ENCODE peak calls at places on chromosomes 5 and 9, in five cellular contexts. Y is globus pallidus; I is stimulated activated CD4-positive, alpha-beta T cell treated with anti-CD3 and anti-CD28 coated beads, Interleukin-15, amount 100 ng/mL, for 1 hour; T is left ventricle myocardium inferior; J is activated CD4-positive, alpha-beta T cell treated with anti-CD3 and anti-CD28 coated beads for 24 hours. L is an unnamed sample.

GRCh38 chr5:33579789-33580188 is 139.0 kb downstream of the TARS1 start:
- DNase-seq in Y (no peak), I (no peak), T (no peak), J (no peak), L (no peak)

GRCh38 chr9:96279927-96280326 is 22.0 kb downstream of the HSD17B3 start:
- DNase-seq in Y (no peak), I (no peak), T (no peak), J (no peak), L (peak)

GRCh38 chr5:146499680-146500079 is 16.3 kb downstream of the GPR151 start:
- DNase-seq in Y (no peak), I (no peak), T (no peak), J (no peak), L (no peak)

GRCh38 chr5:35683466-35683865 is 65.8 kb downstream of the SPEF2 start:
- DNase-seq in Y (no peak), I (no peak), T (no peak), J (no peak), L (no peak)

GRCh38 chr9:38384990-38385848 is 7.3 kb upstream of the ALDH1B1 start:
- DNase-seq in Y (no peak), I (no peak), T (no peak), J (no peak), L (no peak)

GRCh38 chr5:139742173-139742903 is 53.3 kb upstream of the PSD2 start:
- DNase-seq in Y (no peak), I (no peak), T (no peak), J (no peak), L (no peak)

GRCh38 chr9:18721267-18722079 is 247.5 kb downstream of the ADAMTSL1 start:
- DNase-seq in Y (no peak), I (no peak), T (no peak), J (no peak), L (no peak)

GRCh38 chr9:123556464-123557435 is 200.8 kb downstream of the CRB2 start:
- DNase-seq in Y (no peak), I (no peak), T (no peak), J (no peak), L (no peak)

GRCh38 chr9:21854594-21854993 is 52.2 kb downstream of the MTAP start:
- DNase-seq in Y (no peak), I (no peak), T (no peak), J (no peak), L (no peak)

GRCh38 chr9:110615526-110615925 is 36.0 kb upstream of the SVEP1 start:
- DNase-seq in Y (no peak), I (no peak), T (no peak), J (no peak), L (no peak)

GRCh38 chr5:98726258-98726657 is 47.2 kb upstream of the RGMB start:
- DNase-seq in Y (no peak), I (no peak), T (no peak), J (no peak), L (no peak)

GRCh38 chr5:113128931-113129330 is 152.3 kb downstream of the DCP2 start:
- DNase-seq in Y (no peak), I (no peak), T (no peak), J (no peak), L (no peak)

GRCh38 chr5:66207800-66208561 is 63.9 kb downstream of the SREK1 start:
- DNase-seq in Y (no peak), I (no peak), T (no peak), J (no peak), L (no peak)

GRCh38 chr5:122707796-122708195 is 67.1 kb upstream of the SNX2 start:
- DNase-seq in Y (no peak), I (no peak), T (no peak), J (no peak), L (no peak)

GRCh38 chr5:157961828-157962390 is 103.0 kb upstream of the CLINT1 start:
- DNase-seq in Y (no peak), I (no peak), T (no peak), J (no peak), L (no peak)

GRCh38 chr5:10555134-10555733 is 8.6 kb upstream of the ANKRD33B start:
- DNase-seq in Y (no peak), I (no peak), T (no peak), J (no peak), L (peak)

GRCh38 chr9:16410601-16411285 is 459.7 kb downstream of the BNC2 start:
- DNase-seq in Y (no peak), I (no peak), T (no peak), J (no peak), L (no peak)

GRCh38 chr9:83491413-83491812 is 46.8 kb downstream of the FRMD3 start:
- DNase-seq in Y (no peak), I (no peak), T (no peak), J (no peak), L (no peak)

GRCh38 chr9:132042324-132042723 is 37.3 kb downstream of the MED27 start:
- DNase-seq in Y (no peak), I (no peak), T (no peak), J (no peak), L (no peak)

GRCh38 chr9:116208417-116209232 is 55.0 kb downstream of the PAPPA start:
- DNase-seq in Y (no peak), I (no peak), T (no peak), J (no peak), L (no peak)

GRCh38 chr9:137454506-137455360 is 4.4 kb downstream of the NSMF start:
- DNase-seq in Y (no peak), I (no peak), T (peak), J (no peak), L (no peak)

GRCh38 chr5:157888814-157889532 is 30.0 kb upstream of the CLINT1 start:
- DNase-seq in Y (no peak), I (no peak), T (no peak), J (no peak), L (no peak)

GRCh38 chr5:78328585-78329173 is 31.7 kb upstream of the SCAMP1 start:
- DNase-seq in Y (no peak), I (no peak), T (no peak), J (no peak), L (no peak)

GRCh38 chr9:113528088-113528487 is 64.6 kb downstream of the RGS3 start:
- DNase-seq in Y (no peak), I (no peak), T (no peak), J (no peak), L (no peak)

GRCh38 chr5:5751987-5752386 is 329.5 kb downstream of the ICE1 start:
- DNase-seq in Y (no peak), I (no peak), T (no peak), J (no peak), L (no peak)

GRCh38 chr9:106846847-106847246 is 16.1 kb upstream of the ZNF462 start:
- DNase-seq in Y (no peak), I (no peak), T (no peak), J (no peak), L (no peak)

GRCh38 chr5:137611011-137611580 is 112.0 kb upstream of the SPOCK1 start:
- DNase-seq in Y (no peak), I (no peak), T (no peak), J (no peak), L (no peak)

GRCh38 chr5:109411627-109412026 is 1.9 kb upstream of the PJA2 start:
- DNase-seq in Y (peak), I (no peak), T (no peak), J (no peak), L (no peak)

GRCh38 chr5:87210076-87210475 is 57.6 kb upstream of the RASA1 start:
- DNase-seq in Y (no peak), I (no peak), T (no peak), J (no peak), L (no peak)

GRCh38 chr9:121645003-121645402 is 6.4 kb upstream of the DAB2IP start:
- DNase-seq in Y (peak), I (no peak), T (no peak), J (no peak), L (no peak)

GRCh38 chr5:31692561-31693221 is 53.8 kb downstream of the PDZD2 start:
- DNase-seq in Y (peak), I (no peak), T (peak), J (no peak), L (no peak)

GRCh38 chr5:132734687-132735086 is 2.7 kb downstream of the KIF3A start:
- DNase-seq in Y (no peak), I (no peak), T (no peak), J (no peak), L (no peak)

GRCh38 chr5:84614907-84615306 is 230.2 kb upstream of the EDIL3 start:
- DNase-seq in Y (peak), I (no peak), T (no peak), J (no peak), L (no peak)

GRCh38 chr5:138502121-138502520 is 36.8 kb downstream of the EGR1 start:
- DNase-seq in Y (no peak), I (no peak), T (no peak), J (no peak), L (no peak)

GRCh38 chr9:134834217-134834956 is 46.2 kb upstream of the FCN2 start:
- DNase-seq in Y (no peak), I (no peak), T (no peak), J (no peak), L (no peak)

L was measured in mesothelial cell of epicardium.